ENCODE peak calls at places on chromosomes 11 and 22, in six cellular contexts. I is H9, X is IMR-90, N is H1, Q is neuronal stem cell, U is trophoblast cell. M is an unnamed sample.

GRCh38 chr22:36339171-36340065 is 48.3 kb downstream of the MYH9 start:
- DNase-seq in N (no peak), U (peak), I (no peak), Q (no peak), X (peak), M (peak)

GRCh38 chr22:39209756-39210155 is 35.0 kb downstream of the PDGFB start:
- DNase-seq in X (no peak), I (peak), N (peak), Q (no peak), U (no peak), M (no peak)

GRCh38 chr11:68004551-68005335 is 846 bp upstream of the UNC93B1 start:
- DNase-seq in X (no peak), N (no peak), I (peak), Q (no peak), U (no peak), M (no peak)

GRCh38 chr11:129917231-129917630 is 21.9 kb upstream of the NFRKB start:
- DNase-seq in Q (no peak), X (peak), U (no peak), I (no peak), N (no peak), M (no peak)

GRCh38 chr11:65355013-65355775 is 643 bp downstream of the TIGD3 start:
- DNase-seq in U (peak), I (peak), N (peak), Q (peak), X (no peak), M (no peak)

GRCh38 chr11:1393038-1393710 is 3.4 kb downstream of the BRSK2 start:
- DNase-seq in X (no peak), N (no peak), I (no peak), Q (no peak), U (no peak), M (no peak)

GRCh38 chr11:37141707-37142106 is 543.7 kb upstream of the RAG2 start:
- DNase-seq in Q (no peak), X (no peak), N (no peak), I (no peak), U (peak), M (no peak)

GRCh38 chr22:44676441-44677298 is 25.3 kb upstream of the PRR5 start:
- DNase-seq in X (peak), U (no peak), I (no peak), Q (no peak), N (no peak), M (peak)

GRCh38 chr11:117183724-117184349 is 5.3 kb downstream of the SIDT2 start:
- DNase-seq in X (no peak), Q (no peak), U (peak), N (no peak), I (no peak), M (no peak)

GRCh38 chr22:49965291-49966040 is 4.9 kb downstream of the PIM3 start:
- DNase-seq in Q (no peak), I (peak), N (peak), U (peak), X (no peak), M (no peak)

GRCh38 chr11:58070585-58070984 is 39.8 kb downstream of the OR6Q1 start:
- DNase-seq in I (no peak), Q (no peak), N (no peak), U (no peak), X (no peak), M (no peak)

GRCh38 chr11:118895093-118896039 is 11.7 kb downstream of the CXCR5 start:
- DNase-seq in N (no peak), X (no peak), U (no peak), I (no peak), Q (no peak), M (peak)

GRCh38 chr11:85961930-85962363 is 106.8 kb downstream of the CCDC83 start:
- DNase-seq in Q (no peak), U (no peak), N (no peak), X (peak), I (no peak), M (no peak)

GRCh38 chr11:16280256-16280682 is 76.1 kb downstream of the SOX6 start:
- DNase-seq in U (no peak), I (no peak), Q (no peak), N (no peak), X (no peak), M (no peak)

GRCh38 chr11:46366260-46366659 is 15.2 kb upstream of the MDK start:
- DNase-seq in I (no peak), N (no peak), Q (no peak), U (no peak), X (no peak), M (no peak)

GRCh38 chr11:115321602-115322289 is 182.5 kb downstream of the CADM1 start:
- DNase-seq in X (peak), U (no peak), N (no peak), Q (no peak), I (no peak), M (peak)

GRCh38 chr11:12386745-12387144 is 9.4 kb downstream of the PARVA start:
- DNase-seq in Q (no peak), N (no peak), I (no peak), X (no peak), U (no peak), M (no peak)

GRCh38 chr11:79182794-79183193 is 258.0 kb downstream of the TENM4 start:
- DNase-seq in I (no peak), N (no peak), X (peak), U (peak), Q (no peak), M (no peak)

GRCh38 chr11:76086713-76087635 is 119.3 kb downstream of the WNT11 start:
- DNase-seq in N (no peak), Q (no peak), I (no peak), X (peak), U (peak), M (peak)

GRCh38 chr11:86116386-86116726 is 47.5 kb upstream of the PICALM start:
- DNase-seq in I (no peak), X (peak), U (no peak), N (no peak), Q (no peak), M (peak)

GRCh38 chr11:76654980-76655379 is 15.6 kb downstream of the LRRC32 start:
- DNase-seq in N (no peak), Q (no peak), X (no peak), I (peak), U (peak), M (no peak)

GRCh38 chr11:77073328-77074001 is 6.7 kb downstream of the CAPN5 start:
- DNase-seq in N (no peak), U (peak), I (peak), X (peak), Q (no peak), M (peak)

GRCh38 chr11:94895971-94896370 is 77.4 kb downstream of the CWC15 start:
- DNase-seq in Q (no peak), U (no peak), I (no peak), X (peak), N (no peak), M (peak)

GRCh38 chr11:101741479-101742175 is 157.8 kb upstream of the TRPC6 start:
- DNase-seq in X (no peak), Q (no peak), N (no peak), I (no peak), U (no peak), M (no peak)

GRCh38 chr22:20490941-20491307 is 4.7 kb downstream of the KLHL22 start:
- DNase-seq in X (no peak), Q (no peak), I (no peak), N (no peak), U (no peak), M (no peak)

GRCh38 chr11:94129505-94130335 is 1.1 kb downstream of the PANX1 start:
- DNase-seq in X (peak), U (peak), I (peak), N (peak), Q (no peak), M (peak)

GRCh38 chr11:126638663-126639062 is 283.2 kb downstream of the ST3GAL4 start:
- DNase-seq in Q (no peak), U (no peak), N (no peak), X (no peak), I (no peak), M (no peak)

GRCh38 chr11:84719935-84720577 is 907.1 kb downstream of the DLG2 start:
- DNase-seq in I (peak), X (no peak), N (peak), U (no peak), Q (peak), M (no peak)
- H2AFZ ChIP-seq in I (peak), X (peak), N (peak), U (peak), Q (peak), M (no peak)

GRCh38 chr22:26905076-26905475 is 247.7 kb downstream of the MIAT start:
- DNase-seq in I (no peak), Q (no peak), U (no peak), X (no peak), N (no peak), M (no peak)

GRCh38 chr22:26904483-26904882 is 247.1 kb downstream of the MIAT start:
- DNase-seq in U (no peak), Q (no peak), I (no peak), N (no peak), X (no peak), M (no peak)

GRCh38 chr22:26902401-26903029 is 245.1 kb downstream of the MIAT start:
- DNase-seq in N (no peak), Q (no peak), I (no peak), U (no peak), X (no peak), M (no peak)

GRCh38 chr22:26901228-26901816 is 243.9 kb downstream of the MIAT start:
- DNase-seq in N (no peak), U (no peak), I (no peak), X (no peak), Q (no peak), M (no peak)

GRCh38 chr22:26903030-26903856 is 245.9 kb downstream of the MIAT start:
- DNase-seq in X (no peak), N (peak), I (peak), Q (peak), U (no peak), M (no peak)
- H4K91ac ChIP-seq in X (no peak), N (peak), I (no peak), Q (no peak), U (no peak), M (no peak)

GRCh38 chr11:128629516-128630106 is 42.3 kb upstream of the ETS1 start:
- DNase-seq in X (peak), N (peak), Q (no peak), U (no peak), I (no peak), M (no peak)

GRCh38 chr11:128628686-128629085 is 41.3 kb upstream of the ETS1 start:
- DNase-seq in N (no peak), U (no peak), Q (no peak), X (no peak), I (no peak), M (no peak)

GRCh38 chr11:128628343-128628673 is 41.0 kb upstream of the ETS1 start:
- DNase-seq in U (no peak), N (no peak), X (no peak), Q (no peak), I (no peak), M (no peak)

GRCh38 chr11:128632151-128632791 is 44.9 kb upstream of the ETS1 start:
- DNase-seq in Q (peak), U (peak), X (peak), N (peak), I (peak), M (peak)

GRCh38 chr11:128630367-128631230 is 43.2 kb upstream of the ETS1 start:
- DNase-seq in Q (peak), U (peak), N (peak), I (peak), X (peak), M (peak)
- H2AFZ ChIP-seq in Q (peak), U (no peak), N (no peak), I (no peak), X (peak), M (no peak)

GRCh38 chr11:5343474-5344335 is at the start of gene OR51B5:
- DNase-seq in Q (no peak), X (peak), N (no peak), I (no peak), U (peak), M (no peak)

GRCh38 chr11:5336331-5336730 is 7.0 kb downstream of the OR51B5 start:
- DNase-seq in X (peak), I (no peak), N (no peak), Q (no peak), U (no peak), M (peak)

GRCh38 chr11:5345831-5346230 is 2.5 kb upstream of the OR51B5 start:
- DNase-seq in Q (no peak), I (no peak), X (peak), N (no peak), U (peak), M (no peak)

GRCh38 chr11:5335166-5335565 is 8.2 kb downstream of the OR51B5 start:
- DNase-seq in U (no peak), I (no peak), X (no peak), N (no peak), Q (no peak), M (no peak)

DNA sequence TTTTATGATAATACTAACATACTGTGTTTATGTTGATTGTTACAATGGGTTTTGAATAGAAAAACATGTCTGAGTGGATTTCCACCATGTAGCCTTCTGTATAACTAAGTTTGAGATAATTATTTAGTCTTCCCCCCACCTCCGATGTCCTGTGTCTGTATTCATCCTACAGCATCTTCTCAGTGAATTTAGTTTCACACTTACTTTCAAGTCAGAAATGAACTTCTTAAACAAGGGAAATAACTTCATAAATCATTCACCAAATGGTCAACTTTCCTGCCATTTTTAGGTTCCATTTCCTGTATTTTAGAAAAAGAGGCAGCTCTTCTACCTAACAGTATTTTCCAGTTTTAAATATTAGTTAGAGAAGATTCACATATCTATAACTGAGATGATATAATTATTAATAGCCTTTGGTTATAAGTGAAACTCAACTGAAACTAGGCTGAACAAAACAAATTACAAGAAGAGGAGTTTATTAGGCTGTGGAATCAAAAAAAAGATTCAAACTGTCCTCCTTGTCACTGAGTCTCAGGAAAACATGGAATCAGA is 3.5 kb downstream of the OR51B5 start:
- DNase-seq in I (no peak), X (no peak), U (no peak), N (no peak), Q (no peak), M (no peak)
- H4K91ac ChIP-seq in I (no peak), X (peak), U (no peak), N (no peak), Q (no peak), M (no peak)

GRCh38 chr11:23112390-23112789 is 252.1 kb upstream of the CCDC179 start:
- DNase-seq in Q (no peak), U (no peak), X (no peak), N (no peak), I (no peak), M (no peak)
- H2AFZ ChIP-seq in Q (no peak), U (no peak), X (no peak), N (peak), I (peak), M (no peak)

DNA sequence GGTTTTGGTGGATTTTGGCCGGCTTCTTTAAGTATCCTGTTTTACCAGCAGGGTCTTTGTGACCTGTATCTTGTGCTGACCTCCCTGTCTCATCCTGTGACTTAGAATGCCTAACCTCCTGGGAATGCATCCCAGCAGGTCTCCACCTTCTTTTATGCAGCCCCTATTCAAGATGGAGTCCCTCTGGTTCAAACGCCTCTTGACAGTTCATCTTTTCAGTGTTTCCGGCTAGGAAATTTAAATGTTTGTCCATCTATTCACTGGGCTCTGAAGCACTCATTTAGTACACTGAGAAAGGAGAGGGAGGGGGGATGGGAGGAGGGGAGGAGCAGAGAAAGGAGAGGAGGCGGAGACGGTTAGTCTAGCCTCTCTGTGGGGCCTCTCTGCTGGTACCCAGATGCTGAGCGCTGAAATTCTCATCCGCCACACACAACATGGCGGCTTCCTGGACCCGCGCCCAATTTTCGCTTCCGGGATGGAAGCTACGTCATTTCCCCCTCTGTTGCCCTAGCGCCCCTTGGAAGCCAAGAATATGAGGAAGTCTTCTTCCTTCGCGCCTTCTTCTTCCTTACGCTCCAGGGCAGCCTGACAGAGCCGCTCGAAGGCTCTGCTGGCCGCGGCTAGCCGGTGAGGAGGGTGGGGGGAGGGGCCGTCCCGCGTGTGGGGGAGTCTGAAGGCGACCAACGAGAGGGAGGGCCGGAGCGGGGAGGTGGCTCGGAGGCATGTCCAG is 69.0 kb upstream of the SYT13 start:
- DNase-seq in I (peak), Q (peak), X (peak), N (peak), U (peak), M (peak)
- H4K91ac ChIP-seq in I (no peak), Q (no peak), X (no peak), N (no peak), U (peak), M (peak)

GRCh38 chr11:78078218-78079167 is 1.2 kb downstream of the NDUFC2 start:
- DNase-seq in U (peak), Q (no peak), X (no peak), I (no peak), N (peak), M (peak)
- H2AFZ ChIP-seq in U (peak), Q (peak), X (no peak), I (no peak), N (no peak), M (no peak)

GRCh38 chr22:18136563-18137320 is 13.2 kb upstream of the USP18 start:
- DNase-seq in U (peak), Q (no peak), N (no peak), I (no peak), X (no peak), M (no peak)

GRCh38 chr22:18133452-18133851 is 16.5 kb upstream of the USP18 start:
- DNase-seq in N (no peak), Q (no peak), X (no peak), I (no peak), U (no peak), M (no peak)

GRCh38 chr22:18126606-18127005 is 16.0 kb downstream of the TUBA8 start:
- DNase-seq in Q (no peak), U (no peak), I (no peak), X (no peak), N (no peak), M (no peak)

DNA sequence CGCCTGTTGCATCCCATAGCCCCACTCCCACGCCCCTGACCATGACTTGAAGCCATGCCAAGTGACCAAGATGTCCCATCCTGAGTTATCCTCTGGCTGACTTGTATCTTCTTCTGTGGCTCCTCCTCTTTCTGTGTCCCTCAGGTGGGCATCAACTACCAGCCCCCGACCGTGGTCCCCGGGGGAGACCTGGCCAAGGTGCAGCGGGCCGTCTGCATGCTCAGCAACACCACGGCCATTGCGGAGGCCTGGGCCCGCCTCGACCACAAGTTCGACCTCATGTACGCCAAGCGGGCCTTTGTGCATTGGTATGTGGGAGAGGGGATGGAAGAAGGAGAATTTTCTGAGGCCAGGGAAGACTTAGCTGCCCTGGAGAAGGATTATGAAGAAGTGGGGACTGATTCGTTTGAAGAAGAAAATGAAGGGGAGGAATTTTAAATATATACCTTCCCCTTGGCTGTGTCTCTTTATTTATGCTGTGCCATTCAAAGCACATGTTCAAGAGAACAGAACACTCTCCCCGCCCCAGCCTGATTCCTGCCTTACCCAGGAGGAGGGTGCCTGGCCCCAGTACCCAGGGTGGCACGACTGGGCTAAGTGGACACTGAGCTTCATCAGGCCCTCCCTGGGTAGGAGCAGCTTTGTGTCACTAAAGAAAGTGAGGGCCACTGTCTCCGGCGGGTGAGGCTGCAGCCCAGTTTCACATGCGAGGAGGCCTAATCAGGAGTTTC is 19.1 kb upstream of the USP18 start:
- DNase-seq in N (no peak), Q (no peak), I (no peak), U (no peak), X (no peak), M (no peak)
- H4K91ac ChIP-seq in N (no peak), Q (no peak), I (no peak), U (no peak), X (no peak), M (no peak)

DNA sequence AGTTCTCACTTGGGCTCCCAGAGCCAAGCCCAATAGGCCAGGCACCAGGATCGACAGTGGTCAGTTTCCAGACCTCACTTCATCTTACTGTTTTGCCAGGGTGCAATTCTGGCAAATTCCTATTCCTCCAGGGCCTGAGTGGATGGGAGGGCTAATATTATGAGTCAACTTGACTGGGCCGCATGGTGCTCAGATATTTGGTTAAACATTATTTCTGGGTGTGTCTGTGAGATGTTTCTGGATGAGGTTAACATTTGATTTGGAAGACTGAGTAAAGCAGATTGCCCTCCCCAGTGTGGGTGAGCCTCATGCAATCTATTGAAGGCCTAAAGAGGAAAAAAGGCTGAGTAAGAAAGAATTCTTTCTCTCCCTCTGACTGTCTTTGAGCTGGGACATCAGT is 132.8 kb upstream of the ZBED5 start:
- DNase-seq in N (no peak), U (no peak), Q (no peak), I (no peak), X (no peak), M (no peak)
- H2AFZ ChIP-seq in N (no peak), U (no peak), Q (no peak), I (no peak), X (no peak), M (no peak)

DNA sequence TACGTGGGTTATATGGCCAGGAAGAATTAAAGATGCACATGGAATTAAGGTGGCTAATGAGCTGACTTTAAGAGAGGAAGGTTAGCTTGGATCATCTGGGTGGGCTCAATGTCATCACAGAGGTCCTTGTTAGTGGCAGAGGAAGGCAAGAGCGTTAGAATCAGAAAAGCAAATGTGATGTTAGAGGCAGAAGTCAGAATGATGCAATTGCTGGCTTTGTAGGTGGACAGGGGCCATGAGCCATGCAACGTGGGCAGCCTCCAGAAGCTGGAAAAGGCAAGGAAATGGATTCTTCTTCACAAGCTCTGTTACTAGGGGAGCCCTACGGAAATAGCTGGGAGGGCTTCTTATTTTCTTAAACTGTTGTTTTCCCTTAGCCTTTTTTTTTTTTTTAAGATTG is 2.3 kb upstream of the CBLIF start:
- DNase-seq in U (no peak), Q (no peak), I (no peak), N (no peak), X (no peak), M (no peak)
- H4K91ac ChIP-seq in U (no peak), Q (no peak), I (no peak), N (no peak), X (no peak), M (no peak)

M was measured in mesenchymal stem cell.